ENCODE peak calls at places on chromosomes 12 and 14, in eight cellular contexts. P, R, M, Q, I, A, L and W are unnamed samples.

GRCh38 chr14:105316563-105316941 is 2.0 kb downstream of the PACS2 start:
- DNase-seq in M (no peak), R (no peak), I (no peak), A (no peak), P (no peak), L (no peak), Q (no peak), W (no peak)

GRCh38 chr12:87704374-87704773 is 324.8 kb downstream of the C12orf50 start:
- DNase-seq in P (no peak), M (no peak), R (no peak), A (no peak), L (no peak), I (no peak), Q (no peak), W (no peak)

GRCh38 chr14:53571990-53572389 is 384.6 kb downstream of the BMP4 start:
- DNase-seq in I (no peak), M (no peak), Q (no peak), L (peak; percentile 42), A (no peak), P (no peak), R (no peak), W (no peak)

GRCh38 chr12:12930633-12931032 is 21.3 kb downstream of the GPRC5D start:
- DNase-seq in R (no peak), Q (no peak), I (no peak), A (no peak), L (no peak), M (no peak), P (no peak), W (no peak)

GRCh38 chr12:15146585-15146984 is 74.6 kb downstream of the RERG start:
- DNase-seq in R (no peak), A (no peak), I (no peak), M (no peak), Q (no peak), P (no peak), L (no peak), W (no peak)

GRCh38 chr12:131834798-131835615 is 6.8 kb downstream of the MMP17 start:
- DNase-seq in M (no peak), R (no peak), I (no peak), P (peak; percentile 49), L (no peak), Q (peak; percentile 38), A (no peak), W (no peak)

GRCh38 chr14:71380271-71380670 is 473.0 kb downstream of the PCNX1 start:
- DNase-seq in A (no peak), Q (no peak), M (no peak), I (peak; percentile 53), L (peak; percentile 93), P (no peak), R (no peak), W (no peak)

GRCh38 chr14:96065661-96066459 is 26.7 kb downstream of the C14orf132 start:
- DNase-seq in I (no peak), R (peak; percentile 41), M (no peak), Q (no peak), P (no peak), L (peak; percentile 52), A (no peak), W (peak; percentile 67)

GRCh38 chr12:94557896-94558295 is 92.5 kb downstream of the TMCC3 start:
- DNase-seq in Q (no peak), P (no peak), I (no peak), A (no peak), L (no peak), R (no peak), M (no peak), W (no peak)

GRCh38 chr12:109872-110271 is 43.3 kb downstream of the IQSEC3 start:
- DNase-seq in I (no peak), P (no peak), R (no peak), M (no peak), L (no peak), Q (no peak), A (no peak), W (no peak)

GRCh38 chr12:3920378-3921141 is 47.4 kb upstream of the PARP11 start:
- DNase-seq in Q (no peak), P (no peak), L (no peak), M (no peak), R (no peak), I (peak; percentile 14), A (peak; percentile 64), W (no peak)

GRCh38 chr12:57842342-57843294 is 3.9 kb downstream of the CTDSP2 start:
- DNase-seq in I (no peak), Q (no peak), L (peak; percentile 82), A (no peak), P (no peak), M (no peak), R (no peak), W (no peak)

GRCh38 chr12:93379432-93380308 is 1.9 kb downstream of the NUDT4 start:
- DNase-seq in R (no peak), I (no peak), L (peak; percentile 34), M (no peak), P (no peak), A (peak; percentile 42), Q (no peak), W (no peak)

GRCh38 chr12:61879229-61879628 is 381.0 kb upstream of the USP15 start:
- DNase-seq in M (no peak), L (no peak), A (no peak), I (no peak), P (peak; percentile 61), Q (no peak), R (no peak), W (no peak)

GRCh38 chr14:50924848-50925247 is 19.4 kb downstream of the PYGL start:
- DNase-seq in R (no peak), A (no peak), M (no peak), L (no peak), P (no peak), I (no peak), Q (no peak), W (no peak)

GRCh38 chr12:51270067-51270846 is at the start of gene SMAGP:
- DNase-seq in A (peak; percentile 26), R (no peak), I (peak; percentile 22), L (peak; percentile 90), M (peak; percentile 69), P (peak; percentile 91), Q (peak; percentile 84), W (no peak)

GRCh38 chr14:49545071-49545470 is 41.1 kb downstream of the RPS29 start:
- DNase-seq in A (no peak), R (no peak), P (no peak), M (no peak), L (peak; percentile 70), I (no peak), Q (no peak), W (no peak)

GRCh38 chr12:120007272-120007671 is 18.2 kb downstream of the BICDL1 start:
- DNase-seq in M (no peak), P (no peak), R (no peak), A (no peak), L (peak; percentile 49), I (no peak), Q (no peak), W (no peak)

DNA sequence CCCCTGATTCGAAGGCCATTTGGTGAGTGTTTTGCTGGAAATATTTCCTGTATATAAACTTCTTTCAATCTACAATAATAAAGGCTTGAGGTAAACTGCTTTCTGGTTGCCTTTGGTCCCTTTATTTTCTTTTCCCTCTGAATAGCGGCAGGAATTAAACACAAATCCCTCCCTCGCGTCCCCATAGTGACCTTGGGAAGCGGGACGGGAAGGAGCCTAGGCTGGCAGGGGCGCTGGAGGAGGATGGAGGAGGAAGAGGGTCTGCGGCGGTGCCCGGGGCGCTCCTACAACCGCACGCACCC is 2.0 kb downstream of the DIO3 start:
- DNase-seq in I (no peak), P (no peak), Q (no peak), M (no peak), R (no peak), L (no peak), A (no peak), W (no peak)
- H3K4me3 ChIP-seq in I (no peak overlapping the region), P (no peak overlapping the region), Q (no peak overlapping the region), M (no peak overlapping the region), R (no peak overlapping the region), L (no peak overlapping the region), A (no peak overlapping the region), W (no peak overlapping the region)

GRCh38 chr14:103880334-103880985 is 33.1 kb upstream of the PPP1R13B start:
- DNase-seq in R (peak; percentile 90), P (peak; percentile 96), L (no peak), M (peak; percentile 92), Q (peak; percentile 89), I (peak; percentile 15), A (peak; percentile 43), W (peak; percentile 85)
- H3K4me3 ChIP-seq in R (peak overlapping the region; percentile 49), P (no peak overlapping the region), L (no peak overlapping the region), M (no peak overlapping the region), Q (peak overlapping the region; percentile 39), I (no peak overlapping the region), A (no peak overlapping the region), W (peak overlapping the region; percentile 67)

GRCh38 chr14:101780887-101781239 is 19.4 kb downstream of the PPP2R5C start:
- DNase-seq in A (no peak), R (no peak), Q (no peak), P (no peak), I (no peak), L (peak; percentile 65), M (no peak), W (no peak)

GRCh38 chr14:101783260-101784016 is 21.9 kb downstream of the PPP2R5C start:
- DNase-seq in L (no peak), P (no peak), M (no peak), R (no peak), A (no peak), Q (no peak), I (no peak), W (no peak)

GRCh38 chr14:101776315-101776714 is 14.8 kb downstream of the PPP2R5C start:
- DNase-seq in I (no peak), A (no peak), L (no peak), R (no peak), M (no peak), P (no peak), Q (no peak), W (no peak)

GRCh38 chr14:101781240-101782061 is 19.9 kb downstream of the PPP2R5C start:
- DNase-seq in L (peak; percentile 30), M (no peak), I (no peak), P (no peak), Q (no peak), R (no peak), A (no peak), W (no peak)

GRCh38 chr14:101780390-101780789 is 18.9 kb downstream of the PPP2R5C start:
- DNase-seq in M (no peak), A (no peak), L (no peak), I (no peak), P (no peak), Q (no peak), R (no peak), W (no peak)
- H3K4me3 ChIP-seq in M (no peak overlapping the region), A (no peak overlapping the region), L (no peak overlapping the region), I (no peak overlapping the region), P (no peak overlapping the region), Q (no peak overlapping the region), R (peak overlapping the region; percentile 58), W (peak overlapping the region; percentile 78)

DNA sequence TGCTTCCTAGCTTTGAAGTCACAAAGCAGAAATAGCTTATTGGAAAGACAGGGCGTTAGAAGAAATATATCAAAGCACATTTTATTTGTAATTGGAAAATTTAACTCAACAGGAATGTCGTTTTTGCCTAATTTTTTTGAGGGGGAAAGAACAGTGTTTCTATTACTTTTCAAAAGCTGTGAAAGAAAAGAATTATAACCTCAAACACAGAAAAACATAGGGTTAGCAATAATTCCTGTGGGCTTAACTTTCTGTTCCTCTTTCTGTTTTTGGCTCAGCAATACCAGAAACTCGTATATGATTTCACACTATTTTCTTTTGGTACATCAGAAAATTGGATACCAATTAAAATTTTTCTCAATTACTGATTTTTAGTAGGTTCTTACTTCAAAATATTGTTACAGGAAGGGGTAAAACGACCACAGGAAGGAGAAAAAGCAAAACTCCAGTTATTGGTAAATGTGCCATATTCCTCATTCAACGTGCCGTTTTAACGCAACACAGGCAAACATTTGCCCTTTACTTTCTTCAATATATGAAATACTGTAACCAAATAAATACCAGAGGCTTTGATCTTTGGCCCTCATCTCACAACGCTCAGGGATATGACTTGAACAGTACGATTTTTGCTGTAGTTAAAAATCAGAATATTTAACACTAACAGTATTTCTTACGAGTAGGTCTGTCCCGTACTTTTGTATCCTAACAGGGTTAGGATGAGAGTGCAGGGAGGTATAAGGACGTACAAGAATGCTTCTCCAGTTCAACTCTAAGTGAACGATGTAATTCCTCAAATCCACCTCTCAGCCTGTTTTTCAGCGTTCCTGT is 1.3 kb upstream of the RNU6-7 start:
- DNase-seq in R (no peak), A (no peak), I (no peak), P (no peak), L (no peak), M (no peak), Q (no peak), W (no peak)
- H3K4me3 ChIP-seq in R (peak overlapping the region; percentile 83), A (peak overlapping the region; percentile 23), I (peak overlapping the region; percentile 76), P (peak overlapping the region; percentile 75), L (no peak overlapping the region), M (peak overlapping the region; percentile 65), Q (peak overlapping the region; percentile 61), W (peak overlapping the region; percentile 84)